ENCODE peak calls at places on chromosomes 12 and 14, in five cellular contexts. One of them, this sample, is unnamed.

GRCh38 chr12:12333407-12333831 is 16.6 kb downstream of the MANSC1 start:
- DNase-seq in upper lobe of right lung: no peak
- DNase-seq in HT1080: no peak
- DNase-seq in stimulated activated naive CD8-positive, alpha-beta T cell treated with anti-CD3 and anti-CD28 coated beads, Interleukin-15, amount 100 ng/mL, for 72 hours: no peak
- DNase-seq in NCI-H1092: peak
- DNase-seq in this sample: no peak

GRCh38 chr14:91307046-91307445 is 62.5 kb upstream of the GPR68 start:
- DNase-seq in HT1080: no peak
- DNase-seq in stimulated activated naive CD8-positive, alpha-beta T cell treated with anti-CD3 and anti-CD28 coated beads, Interleukin-15, amount 100 ng/mL, for 72 hours: no peak
- DNase-seq in NCI-H1092: no peak
- DNase-seq in upper lobe of right lung: peak
- DNase-seq in this sample: no peak

GRCh38 chr12:130438711-130439110 is 101.0 kb downstream of the PIWIL1 start:
- DNase-seq in stimulated activated naive CD8-positive, alpha-beta T cell treated with anti-CD3 and anti-CD28 coated beads, Interleukin-15, amount 100 ng/mL, for 72 hours: no peak
- DNase-seq in NCI-H1092: no peak
- DNase-seq in HT1080: no peak
- DNase-seq in upper lobe of right lung: peak
- DNase-seq in this sample: no peak

GRCh38 chr12:112711026-112711425 is 80.5 kb upstream of the RPH3A start:
- DNase-seq in HT1080: no peak
- DNase-seq in NCI-H1092: no peak
- DNase-seq in stimulated activated naive CD8-positive, alpha-beta T cell treated with anti-CD3 and anti-CD28 coated beads, Interleukin-15, amount 100 ng/mL, for 72 hours: no peak
- DNase-seq in upper lobe of right lung: no peak
- DNase-seq in this sample: no peak

GRCh38 chr14:49366416-49366815 is 219.8 kb downstream of the RPS29 start:
- DNase-seq in stimulated activated naive CD8-positive, alpha-beta T cell treated with anti-CD3 and anti-CD28 coated beads, Interleukin-15, amount 100 ng/mL, for 72 hours: no peak
- DNase-seq in HT1080: no peak
- DNase-seq in upper lobe of right lung: no peak
- DNase-seq in NCI-H1092: no peak
- DNase-seq in this sample: no peak

GRCh38 chr12:96177013-96177412 is 17.2 kb upstream of the ELK3 start:
- DNase-seq in upper lobe of right lung: no peak
- DNase-seq in HT1080: peak
- DNase-seq in stimulated activated naive CD8-positive, alpha-beta T cell treated with anti-CD3 and anti-CD28 coated beads, Interleukin-15, amount 100 ng/mL, for 72 hours: peak
- DNase-seq in NCI-H1092: no peak
- DNase-seq in this sample: no peak

GRCh38 chr12:8145754-8146415 is 10.9 kb upstream of the ZNF705A start:
- DNase-seq in NCI-H1092: no peak
- DNase-seq in upper lobe of right lung: peak
- DNase-seq in stimulated activated naive CD8-positive, alpha-beta T cell treated with anti-CD3 and anti-CD28 coated beads, Interleukin-15, amount 100 ng/mL, for 72 hours: no peak
- DNase-seq in HT1080: peak
- DNase-seq in this sample: peak

GRCh38 chr14:62006116-62006737 is 244.0 kb downstream of the SNAPC1 start:
- DNase-seq in NCI-H1092: no peak
- DNase-seq in upper lobe of right lung: no peak
- DNase-seq in stimulated activated naive CD8-positive, alpha-beta T cell treated with anti-CD3 and anti-CD28 coated beads, Interleukin-15, amount 100 ng/mL, for 72 hours: no peak
- DNase-seq in HT1080: no peak
- DNase-seq in this sample: no peak

GRCh38 chr12:19945559-19946485 is 422.5 kb upstream of the PDE3A start:
- DNase-seq in HT1080: peak
- DNase-seq in stimulated activated naive CD8-positive, alpha-beta T cell treated with anti-CD3 and anti-CD28 coated beads, Interleukin-15, amount 100 ng/mL, for 72 hours: no peak
- DNase-seq in NCI-H1092: peak
- DNase-seq in upper lobe of right lung: no peak
- DNase-seq in this sample: no peak

GRCh38 chr12:53277981-53278380 is 9.9 kb downstream of the ESPL1 start:
- DNase-seq in upper lobe of right lung: no peak
- DNase-seq in HT1080: no peak
- DNase-seq in NCI-H1092: no peak
- DNase-seq in stimulated activated naive CD8-positive, alpha-beta T cell treated with anti-CD3 and anti-CD28 coated beads, Interleukin-15, amount 100 ng/mL, for 72 hours: no peak
- DNase-seq in this sample: no peak

GRCh38 chr14:104085032-104085888 is at the start of gene ASPG:
- DNase-seq in stimulated activated naive CD8-positive, alpha-beta T cell treated with anti-CD3 and anti-CD28 coated beads, Interleukin-15, amount 100 ng/mL, for 72 hours: no peak
- DNase-seq in HT1080: no peak
- DNase-seq in NCI-H1092: no peak
- DNase-seq in upper lobe of right lung: peak
- DNase-seq in this sample: peak

GRCh38 chr12:113723631-113724030 is 242.5 kb downstream of the RBM19 start:
- DNase-seq in NCI-H1092: no peak
- DNase-seq in stimulated activated naive CD8-positive, alpha-beta T cell treated with anti-CD3 and anti-CD28 coated beads, Interleukin-15, amount 100 ng/mL, for 72 hours: no peak
- DNase-seq in HT1080: no peak
- DNase-seq in upper lobe of right lung: no peak
- DNase-seq in this sample: no peak

GRCh38 chr14:61101803-61102548 is 120.9 kb downstream of the SLC38A6 start:
- DNase-seq in stimulated activated naive CD8-positive, alpha-beta T cell treated with anti-CD3 and anti-CD28 coated beads, Interleukin-15, amount 100 ng/mL, for 72 hours: no peak
- DNase-seq in upper lobe of right lung: no peak
- DNase-seq in HT1080: no peak
- DNase-seq in NCI-H1092: no peak
- DNase-seq in this sample: no peak

GRCh38 chr12:71214511-71215285 is 56.9 kb upstream of the TSPAN8 start:
- DNase-seq in HT1080: no peak
- DNase-seq in stimulated activated naive CD8-positive, alpha-beta T cell treated with anti-CD3 and anti-CD28 coated beads, Interleukin-15, amount 100 ng/mL, for 72 hours: no peak
- DNase-seq in NCI-H1092: no peak
- DNase-seq in upper lobe of right lung: no peak
- DNase-seq in this sample: no peak

GRCh38 chr12:99352269-99352668 is 295.3 kb upstream of the GARIN6 start:
- DNase-seq in upper lobe of right lung: no peak
- DNase-seq in HT1080: no peak
- DNase-seq in NCI-H1092: no peak
- DNase-seq in stimulated activated naive CD8-positive, alpha-beta T cell treated with anti-CD3 and anti-CD28 coated beads, Interleukin-15, amount 100 ng/mL, for 72 hours: no peak
- DNase-seq in this sample: no peak

GRCh38 chr14:43625294-43625693 is 881.8 kb downstream of the FSCB start:
- DNase-seq in HT1080: no peak
- DNase-seq in upper lobe of right lung: no peak
- DNase-seq in NCI-H1092: no peak
- DNase-seq in stimulated activated naive CD8-positive, alpha-beta T cell treated with anti-CD3 and anti-CD28 coated beads, Interleukin-15, amount 100 ng/mL, for 72 hours: no peak
- DNase-seq in this sample: no peak

GRCh38 chr12:45415393-45415817 is 199.5 kb downstream of the ANO6 start:
- DNase-seq in upper lobe of right lung: no peak
- DNase-seq in stimulated activated naive CD8-positive, alpha-beta T cell treated with anti-CD3 and anti-CD28 coated beads, Interleukin-15, amount 100 ng/mL, for 72 hours: peak
- DNase-seq in HT1080: peak
- DNase-seq in NCI-H1092: no peak
- DNase-seq in this sample: peak

GRCh38 chr12:60394680-60395079 is 798.9 kb downstream of the SLC16A7 start:
- DNase-seq in HT1080: peak
- DNase-seq in upper lobe of right lung: no peak
- DNase-seq in NCI-H1092: no peak
- DNase-seq in stimulated activated naive CD8-positive, alpha-beta T cell treated with anti-CD3 and anti-CD28 coated beads, Interleukin-15, amount 100 ng/mL, for 72 hours: no peak
- DNase-seq in this sample: no peak

GRCh38 chr12:47145188-47145587 is 65.4 kb upstream of the AMIGO2 start:
- DNase-seq in NCI-H1092: no peak
- DNase-seq in HT1080: no peak
- DNase-seq in stimulated activated naive CD8-positive, alpha-beta T cell treated with anti-CD3 and anti-CD28 coated beads, Interleukin-15, amount 100 ng/mL, for 72 hours: no peak
- DNase-seq in upper lobe of right lung: no peak
- DNase-seq in this sample: no peak

GRCh38 chr14:106586098-106586704 is 1059.8 kb downstream of the TMEM121 start:
- DNase-seq in stimulated activated naive CD8-positive, alpha-beta T cell treated with anti-CD3 and anti-CD28 coated beads, Interleukin-15, amount 100 ng/mL, for 72 hours: peak
- DNase-seq in HT1080: peak
- DNase-seq in upper lobe of right lung: peak
- DNase-seq in NCI-H1092: no peak
- DNase-seq in this sample: peak

GRCh38 chr12:68113644-68114043 is 45.9 kb downstream of the IFNG start:
- DNase-seq in NCI-H1092: no peak
- DNase-seq in upper lobe of right lung: no peak
- DNase-seq in HT1080: no peak
- DNase-seq in stimulated activated naive CD8-positive, alpha-beta T cell treated with anti-CD3 and anti-CD28 coated beads, Interleukin-15, amount 100 ng/mL, for 72 hours: peak
- DNase-seq in this sample: no peak

GRCh38 chr14:103427485-103428443 is 42.5 kb downstream of the MARK3 start:
- DNase-seq in HT1080: peak
- DNase-seq in NCI-H1092: no peak
- DNase-seq in upper lobe of right lung: no peak
- DNase-seq in stimulated activated naive CD8-positive, alpha-beta T cell treated with anti-CD3 and anti-CD28 coated beads, Interleukin-15, amount 100 ng/mL, for 72 hours: peak
- DNase-seq in this sample: no peak

GRCh38 chr12:93039062-93039461 is 110.0 kb upstream of the EEA1 start:
- DNase-seq in NCI-H1092: no peak
- DNase-seq in HT1080: peak
- DNase-seq in upper lobe of right lung: no peak
- DNase-seq in stimulated activated naive CD8-positive, alpha-beta T cell treated with anti-CD3 and anti-CD28 coated beads, Interleukin-15, amount 100 ng/mL, for 72 hours: no peak
- DNase-seq in this sample: no peak

GRCh38 chr14:69632154-69632553 is 20.8 kb downstream of the SUSD6 start:
- DNase-seq in stimulated activated naive CD8-positive, alpha-beta T cell treated with anti-CD3 and anti-CD28 coated beads, Interleukin-15, amount 100 ng/mL, for 72 hours: no peak
- DNase-seq in HT1080: no peak
- DNase-seq in upper lobe of right lung: no peak
- DNase-seq in NCI-H1092: no peak
- DNase-seq in this sample: no peak

GRCh38 chr12:104619305-104619704 is 162.6 kb downstream of the CHST11 start:
- DNase-seq in HT1080: no peak
- DNase-seq in stimulated activated naive CD8-positive, alpha-beta T cell treated with anti-CD3 and anti-CD28 coated beads, Interleukin-15, amount 100 ng/mL, for 72 hours: no peak
- DNase-seq in NCI-H1092: no peak
- DNase-seq in upper lobe of right lung: no peak
- DNase-seq in this sample: no peak

GRCh38 chr14:56216631-56217379 is 98.6 kb downstream of the PELI2 start:
- DNase-seq in NCI-H1092: peak
- DNase-seq in HT1080: no peak
- DNase-seq in stimulated activated naive CD8-positive, alpha-beta T cell treated with anti-CD3 and anti-CD28 coated beads, Interleukin-15, amount 100 ng/mL, for 72 hours: no peak
- DNase-seq in upper lobe of right lung: no peak
- DNase-seq in this sample: peak

GRCh38 chr14:92798811-92799210 is 4.7 kb downstream of the GOLGA5 start:
- DNase-seq in HT1080: no peak
- DNase-seq in stimulated activated naive CD8-positive, alpha-beta T cell treated with anti-CD3 and anti-CD28 coated beads, Interleukin-15, amount 100 ng/mL, for 72 hours: no peak
- DNase-seq in upper lobe of right lung: no peak
- DNase-seq in NCI-H1092: no peak
- DNase-seq in this sample: no peak

GRCh38 chr12:117884161-117884560 is 84.6 kb downstream of the KSR2 start:
- DNase-seq in stimulated activated naive CD8-positive, alpha-beta T cell treated with anti-CD3 and anti-CD28 coated beads, Interleukin-15, amount 100 ng/mL, for 72 hours: no peak
- DNase-seq in HT1080: no peak
- DNase-seq in upper lobe of right lung: no peak
- DNase-seq in NCI-H1092: no peak
- DNase-seq in this sample: no peak

GRCh38 chr14:100297320-100298300 is 8.6 kb downstream of the SLC25A29 start:
- DNase-seq in NCI-H1092: no peak
- DNase-seq in upper lobe of right lung: peak
- DNase-seq in HT1080: no peak
- DNase-seq in stimulated activated naive CD8-positive, alpha-beta T cell treated with anti-CD3 and anti-CD28 coated beads, Interleukin-15, amount 100 ng/mL, for 72 hours: no peak
- DNase-seq in this sample: peak

GRCh38 chr12:24360907-24361306 is 411.4 kb upstream of the SOX5 start:
- DNase-seq in stimulated activated naive CD8-positive, alpha-beta T cell treated with anti-CD3 and anti-CD28 coated beads, Interleukin-15, amount 100 ng/mL, for 72 hours: no peak
- DNase-seq in NCI-H1092: no peak
- DNase-seq in upper lobe of right lung: no peak
- DNase-seq in HT1080: no peak
- DNase-seq in this sample: no peak

GRCh38 chr14:76695263-76695920 is 65.9 kb upstream of the VASH1 start:
- DNase-seq in NCI-H1092: no peak
- DNase-seq in HT1080: no peak
- DNase-seq in stimulated activated naive CD8-positive, alpha-beta T cell treated with anti-CD3 and anti-CD28 coated beads, Interleukin-15, amount 100 ng/mL, for 72 hours: no peak
- DNase-seq in upper lobe of right lung: no peak
- DNase-seq in this sample: no peak